ENCODE peak calls at places on chromosomes 5 and 9, in five cellular contexts. D, N, P, Y and G are unnamed samples.

GRCh38 chr9:89943309-89943708 is 338.5 kb downstream of the GADD45G start:
- DNase-seq in Y (no peak), P (no peak), N (no peak), D (no peak), G (no peak)

GRCh38 chr5:458547-459353 is 15.8 kb downstream of the EXOC3 start:
- DNase-seq in Y (no peak), P (peak), D (peak), N (no peak), G (peak)

GRCh38 chr9:23622396-23622795 is 203.6 kb downstream of the ELAVL2 start:
- DNase-seq in P (no peak), N (no peak), D (no peak), Y (no peak), G (no peak)

GRCh38 chr5:178206166-178207101 is 2.1 kb downstream of the HNRNPAB start:
- DNase-seq in N (no peak), D (no peak), P (no peak), Y (no peak), G (peak)

GRCh38 chr5:135120951-135121350 is 86.9 kb upstream of the PITX1 start:
- DNase-seq in Y (no peak), D (no peak), P (no peak), N (no peak), G (no peak)

GRCh38 chr5:116343961-116344360 is 230.7 kb downstream of the SEMA6A start:
- DNase-seq in D (no peak), N (no peak), P (no peak), Y (no peak), G (no peak)

GRCh38 chr9:76185432-76185831 is 208.8 kb downstream of the RFK start:
- DNase-seq in N (no peak), Y (no peak), D (no peak), P (no peak), G (no peak)

GRCh38 chr5:164748861-164749260 is 1243.4 kb downstream of the MAT2B start:
- DNase-seq in D (no peak), P (no peak), N (no peak), Y (no peak), G (no peak)

GRCh38 chr5:133247881-133248642 is 196.2 kb downstream of the HSPA4 start:
- DNase-seq in D (no peak), Y (no peak), P (peak), N (no peak), G (peak)